ENCODE peak calls at places on chromosomes 3 and 15, in seven cellular contexts. P is transverse colon, C is spleen, L is prostate gland, N is esophagus muscularis mucosa, S is stomach, Z is breast epithelium. E is an unnamed sample.

GRCh38 chr3:183637106-183637486 is 1.7 kb downstream of the KLHL24 start:
- DNase-seq in P (no peak), Z (no peak), N (no peak), L (no peak), S (no peak), C (no peak), E (no peak)

GRCh38 chr15:40282870-40283614 is at the start of gene ANKRD63:
- DNase-seq in P (peak; percentile 36), C (peak; percentile 86), L (no peak), Z (no peak), N (no peak), S (no peak), E (no peak)

GRCh38 chr3:169760479-169760878 is 4.4 kb downstream of the TERC start:
- DNase-seq in N (no peak), L (no peak), P (no peak), S (no peak), C (no peak), Z (no peak), E (no peak)

GRCh38 chr3:40623567-40623966 is 98.8 kb downstream of the ZNF621 start:
- DNase-seq in N (no peak), Z (no peak), C (peak; percentile 79), P (peak; percentile 38), L (no peak), S (no peak), E (no peak)

GRCh38 chr3:140117111-140117526 is 182.1 kb downstream of the CLSTN2 start:
- DNase-seq in S (no peak), Z (no peak), L (no peak), P (no peak), N (no peak), C (no peak), E (no peak)

GRCh38 chr3:46276497-46277099 is 34.3 kb downstream of the CCR3 start:
- DNase-seq in N (peak; percentile 91), Z (no peak), L (peak; percentile 29), S (peak; percentile 71), P (peak; percentile 85), C (peak; percentile 92), E (no peak)

GRCh38 chr3:66648975-66649374 is 148.2 kb upstream of the LRIG1 start:
- DNase-seq in L (no peak), S (no peak), C (no peak), Z (no peak), N (no peak), P (no peak), E (no peak)

GRCh38 chr3:108124337-108125150 is 33.7 kb upstream of the CD47 start:
- DNase-seq in S (no peak), C (no peak), N (no peak), L (no peak), Z (no peak), P (peak; percentile 38), E (no peak)

GRCh38 chr15:29698030-29698701 is 124.1 kb downstream of the TJP1 start:
- DNase-seq in L (no peak), Z (no peak), S (no peak), N (no peak), P (no peak), C (no peak), E (no peak)

GRCh38 chr3:29240248-29240647 is 40.6 kb upstream of the RBMS3 start:
- DNase-seq in P (no peak), S (no peak), N (no peak), L (no peak), C (no peak), Z (no peak), E (no peak)

GRCh38 chr3:8490079-8490552 is 11.5 kb upstream of the LMCD1 start:
- DNase-seq in P (no peak), N (no peak), S (no peak), L (no peak), Z (no peak), C (no peak), E (no peak)

GRCh38 chr15:53979051-53979788 is 979 bp downstream of the UNC13C start:
- DNase-seq in C (no peak), N (no peak), Z (no peak), S (no peak), L (no peak), P (no peak), E (no peak)

GRCh38 chr3:158802399-158803023 is 657 bp downstream of the MFSD1 start:
- DNase-seq in L (peak; percentile 18), P (peak; percentile 26), N (no peak), Z (no peak), S (no peak), C (peak; percentile 78), E (no peak)

GRCh38 chr15:62647195-62647865 is 395.2 kb upstream of the TPM1 start:
- DNase-seq in Z (peak; percentile 50), S (peak; percentile 55), P (peak; percentile 70), C (no peak), L (no peak), N (peak; percentile 78), E (no peak)

GRCh38 chr3:72320911-72321385 is 527.3 kb downstream of the SHQ1 start:
- DNase-seq in C (no peak), S (no peak), P (no peak), L (no peak), N (no peak), Z (no peak), E (no peak)

GRCh38 chr3:62049033-62049432 is 324.3 kb downstream of the FEZF2 start:
- DNase-seq in C (no peak), S (no peak), Z (no peak), L (no peak), P (no peak), N (no peak), E (no peak)

GRCh38 chr3:178434206-178434805 is 101.9 kb upstream of the KCNMB2 start:
- DNase-seq in S (no peak), Z (no peak), N (no peak), C (no peak), P (no peak), L (no peak), E (no peak)

GRCh38 chr3:12343091-12343494 is 54.2 kb downstream of the PPARG start:
- DNase-seq in C (no peak), S (no peak), Z (no peak), L (no peak), N (no peak), P (no peak), E (no peak)

GRCh38 chr3:110027446-110027845 is 690.1 kb upstream of the DPPA4 start:
- DNase-seq in C (no peak), Z (no peak), P (no peak), L (no peak), S (no peak), N (no peak), E (no peak)

GRCh38 chr3:55159711-55160110 is 231.9 kb upstream of the LRTM1 start:
- DNase-seq in S (no peak), P (no peak), N (no peak), L (no peak), C (no peak), Z (no peak), E (no peak)

GRCh38 chr15:68384451-68385239 is 47.3 kb downstream of the ITGA11 start:
- DNase-seq in C (no peak), N (peak; percentile 91), Z (no peak), L (peak; percentile 4), S (peak; percentile 24), P (no peak), E (peak; percentile 87)

GRCh38 chr3:14925729-14926591 is 21.4 kb upstream of the NR2C2 start:
- DNase-seq in L (no peak), C (no peak), P (peak; percentile 31), S (no peak), Z (no peak), N (no peak), E (no peak)

GRCh38 chr3:17478673-17479072 is 263.8 kb downstream of the TBC1D5 start:
- DNase-seq in L (no peak), P (no peak), C (no peak), Z (no peak), S (no peak), N (no peak), E (no peak)

GRCh38 chr3:127325630-127325961 is 37.8 kb upstream of the PRR20G start:
- DNase-seq in S (no peak), Z (peak; percentile 56), N (no peak), C (no peak), P (no peak), L (no peak), E (no peak)

GRCh38 chr3:58237238-58237939 is at the start of gene ABHD6:
- DNase-seq in S (peak; percentile 79), C (peak; percentile 95), N (peak; percentile 95), L (peak; percentile 58), P (peak; percentile 82), Z (peak; percentile 43), E (no peak)
- TF ChIP-seq POLR2AphosphoS5 in S (no peak), C (peak; percentile 79), N (no peak), L (no peak), P (peak; percentile 19), Z (no peak), E (peak; percentile 64)

GRCh38 chr15:66504563-66505429 is at the start of the genes RPL4 and ZWILCH:
- DNase-seq in L (peak; percentile 72), P (peak; percentile 82), Z (peak; percentile 62), C (peak; percentile 94), N (peak; percentile 94), S (peak; percentile 82), E (no peak)
- TF ChIP-seq POLR2A in L (peak; percentile 62), P (peak; percentile 98), Z (peak; percentile 96), C (peak; percentile 94), N (peak; percentile 97), S (no peak), E (peak; percentile 84)

DNA sequence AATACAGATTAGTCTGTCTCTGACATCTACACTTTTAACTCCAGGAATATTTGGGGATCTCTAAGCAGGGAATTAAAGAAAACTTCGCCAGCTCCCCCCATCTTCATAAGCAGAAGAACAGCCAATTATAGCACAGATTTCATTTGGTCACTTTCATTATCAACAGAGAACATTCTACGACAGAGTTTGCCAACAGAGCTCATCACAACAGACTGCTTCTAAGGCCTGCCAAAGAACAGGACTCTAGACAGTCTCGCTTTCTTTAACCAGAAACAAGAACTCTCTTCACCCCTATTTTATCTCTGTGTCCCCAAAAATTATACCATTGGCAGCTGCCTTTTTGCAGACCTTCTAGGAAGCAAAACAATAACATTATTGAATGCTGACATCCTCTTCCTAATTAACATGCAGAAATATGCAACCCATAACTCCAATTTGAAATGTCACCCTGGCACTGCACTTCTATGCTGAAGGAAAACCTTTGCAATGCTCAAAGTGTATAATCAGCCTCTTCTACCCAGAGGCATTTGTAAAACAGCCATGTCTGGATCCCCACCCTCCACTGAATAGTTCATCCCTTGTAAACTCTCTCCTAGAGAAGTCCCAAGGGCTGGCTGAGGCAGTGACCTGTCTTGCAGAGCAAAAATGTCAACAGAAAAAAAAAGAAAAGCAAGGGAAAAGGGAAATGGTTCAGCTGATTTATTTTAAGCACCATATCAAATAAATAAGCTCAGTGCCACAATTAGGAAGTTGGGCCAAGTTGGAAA is 552.7 kb downstream of the MAGI1 start:
- DNase-seq in S (no peak), Z (no peak), C (no peak), P (no peak), L (peak; percentile 6), N (no peak), E (no peak)
- H3K4me3 ChIP-seq in S (no peak overlapping the region), Z (no peak overlapping the region), C (no peak overlapping the region), P (no peak overlapping the region), L (no peak overlapping the region), N (no peak overlapping the region), E (no peak overlapping the region)

DNA sequence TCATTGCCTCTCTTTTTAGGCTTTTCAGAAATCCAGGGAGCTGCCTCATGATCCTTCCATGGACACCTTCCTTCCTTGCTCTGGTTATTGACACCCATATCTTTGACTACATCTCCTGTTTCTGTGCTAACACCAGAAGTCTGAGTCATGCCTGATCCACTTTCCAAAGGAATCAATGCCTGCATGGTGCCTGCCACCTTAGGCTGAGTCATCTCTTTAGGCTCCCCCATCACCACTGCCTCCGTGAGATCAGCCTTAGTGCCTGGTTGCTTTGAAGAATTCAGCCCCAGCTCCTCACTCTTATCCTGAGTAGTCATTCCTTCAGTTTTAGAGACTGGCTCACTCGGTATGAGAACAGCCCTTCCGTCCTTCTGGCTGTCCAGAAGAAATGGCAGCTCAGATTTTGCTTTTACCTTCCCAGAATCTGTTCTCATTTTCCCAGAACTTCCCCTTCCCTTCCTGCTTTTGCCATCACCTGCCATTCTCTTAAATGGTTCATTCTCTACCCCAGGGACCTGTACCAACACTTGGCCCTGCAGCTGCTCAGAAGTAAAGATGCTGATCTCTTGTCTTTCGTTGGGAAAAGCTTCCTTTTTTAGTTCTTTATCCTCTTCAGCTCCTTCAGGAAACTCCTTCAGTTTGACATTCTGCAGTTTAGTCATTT is 105.3 kb downstream of the MAP4 start:
- DNase-seq in S (no peak), P (no peak), N (no peak), Z (no peak), L (no peak), C (no peak), E (no peak)
- TF ChIP-seq POLR2AphosphoS5 in S (no peak), P (no peak), N (no peak), Z (no peak), L (no peak), C (no peak), E (no peak)

E was measured in vagina.